ENCODE peak calls at places on chromosomes 5 and 9, in seven cellular contexts. One of them, this sample, is unnamed. For H3K4me1, the result is how much of the 10 kb centered on the place peaks cover.

GRCh38 chr5:10552183-10553143 is 11.4 kb upstream of the ANKRD33B start:
- DNase-seq in mesendoderm: no peak
- DNase-seq in trophoblast cell: no peak
- DNase-seq in IMR-90: peak
- DNase-seq in mesenchymal stem cell: peak
- DNase-seq in H1: no peak
- DNase-seq in H9: no peak
- DNase-seq in this sample: no peak

GRCh38 chr9:35691325-35691631 is 1.6 kb upstream of the TPM2 start:
- DNase-seq in H9: peak
- DNase-seq in mesendoderm: peak
- DNase-seq in H1: no peak
- DNase-seq in mesenchymal stem cell: no peak
- DNase-seq in trophoblast cell: no peak
- DNase-seq in IMR-90: no peak
- DNase-seq in this sample: no peak

GRCh38 chr5:34712565-34712964 is 56.4 kb downstream of the RAI14 start:
- DNase-seq in mesendoderm: no peak
- DNase-seq in mesenchymal stem cell: no peak
- DNase-seq in H1: no peak
- DNase-seq in H9: no peak
- DNase-seq in trophoblast cell: no peak
- DNase-seq in IMR-90: no peak
- DNase-seq in this sample: no peak

GRCh38 chr5:122195784-122196394 is 66.5 kb downstream of the ZNF474 start:
- DNase-seq in mesenchymal stem cell: peak
- DNase-seq in mesendoderm: peak
- DNase-seq in IMR-90: peak
- DNase-seq in H9: peak
- DNase-seq in trophoblast cell: peak
- DNase-seq in H1: peak
- DNase-seq in this sample: peak

GRCh38 chr5:124574521-124575436 is 171.7 kb downstream of the ZNF608 start:
- DNase-seq in mesenchymal stem cell: no peak
- DNase-seq in H1: no peak
- DNase-seq in H9: no peak
- DNase-seq in IMR-90: no peak
- DNase-seq in mesendoderm: no peak
- DNase-seq in trophoblast cell: no peak
- DNase-seq in this sample: no peak

GRCh38 chr9:98781588-98782383 is 14.6 kb downstream of the ANKS6 start:
- DNase-seq in IMR-90: no peak
- DNase-seq in H1: peak
- DNase-seq in trophoblast cell: peak
- DNase-seq in mesendoderm: no peak
- DNase-seq in H9: no peak
- DNase-seq in mesenchymal stem cell: no peak
- DNase-seq in this sample: no peak

GRCh38 chr5:65738305-65738704 is 16.3 kb downstream of the NLN start:
- DNase-seq in IMR-90: no peak
- DNase-seq in H1: no peak
- DNase-seq in mesenchymal stem cell: no peak
- DNase-seq in trophoblast cell: no peak
- DNase-seq in mesendoderm: no peak
- DNase-seq in H9: no peak
- DNase-seq in this sample: no peak

GRCh38 chr9:63816742-63817621 is 1468.0 kb downstream of the FOXD4L5 start:
- DNase-seq in mesendoderm: peak
- DNase-seq in H1: peak
- DNase-seq in trophoblast cell: peak
- DNase-seq in H9: peak
- DNase-seq in mesenchymal stem cell: peak
- DNase-seq in IMR-90: peak
- DNase-seq in this sample: peak

GRCh38 chr5:113336975-113337374 is 97.8 kb downstream of the TSSK1B start:
- DNase-seq in H1: peak
- DNase-seq in IMR-90: peak
- DNase-seq in trophoblast cell: no peak
- DNase-seq in mesendoderm: peak
- DNase-seq in mesenchymal stem cell: peak
- DNase-seq in H9: peak
- DNase-seq in this sample: no peak

GRCh38 chr5:175700991-175701390 is 43.1 kb downstream of the HRH2 start:
- DNase-seq in trophoblast cell: no peak
- DNase-seq in IMR-90: no peak
- DNase-seq in H1: no peak
- DNase-seq in mesendoderm: no peak
- DNase-seq in H9: no peak
- DNase-seq in mesenchymal stem cell: peak
- DNase-seq in this sample: no peak

GRCh38 chr5:180352116-180352975 is 790 bp downstream of the GFPT2 start:
- DNase-seq in mesendoderm: peak
- DNase-seq in trophoblast cell: no peak
- DNase-seq in IMR-90: no peak
- DNase-seq in H1: peak
- DNase-seq in H9: no peak
- DNase-seq in mesenchymal stem cell: peak
- DNase-seq in this sample: peak

GRCh38 chr5:180852510-180852909 is 8.6 kb downstream of the ZFP62 start:
- DNase-seq in H1: no peak
- DNase-seq in mesendoderm: no peak
- DNase-seq in H9: no peak
- DNase-seq in IMR-90: peak
- DNase-seq in mesenchymal stem cell: no peak
- DNase-seq in trophoblast cell: no peak
- DNase-seq in this sample: no peak

GRCh38 chr9:137281345-137282116 is 4.0 kb downstream of the TOR4A start:
- DNase-seq in mesenchymal stem cell: no peak
- DNase-seq in mesendoderm: peak
- DNase-seq in trophoblast cell: no peak
- DNase-seq in H9: peak
- DNase-seq in H1: peak
- DNase-seq in IMR-90: no peak
- DNase-seq in this sample: peak

GRCh38 chr9:133122935-133123611 is 2.0 kb upstream of the RALGDS start:
- DNase-seq in trophoblast cell: no peak
- DNase-seq in mesendoderm: peak
- DNase-seq in H1: no peak
- DNase-seq in mesenchymal stem cell: peak
- DNase-seq in IMR-90: peak
- DNase-seq in H9: no peak
- DNase-seq in this sample: no peak

GRCh38 chr9:134326754-134327526 is 685 bp downstream of the RXRA start:
- DNase-seq in H1: no peak
- DNase-seq in H9: no peak
- DNase-seq in mesendoderm: peak
- DNase-seq in mesenchymal stem cell: peak
- DNase-seq in IMR-90: peak
- DNase-seq in trophoblast cell: no peak
- DNase-seq in this sample: no peak

GRCh38 chr5:173793677-173794570 is 94.2 kb upstream of the CPEB4 start:
- DNase-seq in trophoblast cell: no peak
- DNase-seq in H9: no peak
- DNase-seq in mesendoderm: no peak
- DNase-seq in IMR-90: no peak
- DNase-seq in mesenchymal stem cell: no peak
- DNase-seq in H1: no peak
- DNase-seq in this sample: no peak

GRCh38 chr9:91972711-91973110 is 22.7 kb upstream of the ROR2 start:
- DNase-seq in H1: no peak
- DNase-seq in mesendoderm: no peak
- DNase-seq in IMR-90: no peak
- DNase-seq in mesenchymal stem cell: no peak
- DNase-seq in H9: no peak
- DNase-seq in trophoblast cell: no peak
- DNase-seq in this sample: no peak

GRCh38 chr9:99231708-99232107 is 9.6 kb downstream of the SEC61B start:
- DNase-seq in trophoblast cell: no peak
- DNase-seq in IMR-90: peak
- DNase-seq in H1: peak
- DNase-seq in H9: no peak
- DNase-seq in mesenchymal stem cell: peak
- DNase-seq in mesendoderm: peak
- DNase-seq in this sample: no peak

GRCh38 chr5:160774006-160774405 is 78.0 kb downstream of the ATP10B start:
- DNase-seq in H9: no peak
- DNase-seq in mesenchymal stem cell: no peak
- DNase-seq in IMR-90: no peak
- DNase-seq in trophoblast cell: no peak
- DNase-seq in mesendoderm: no peak
- DNase-seq in H1: no peak
- DNase-seq in this sample: no peak

GRCh38 chr5:96821260-96821916 is 13.6 kb upstream of the ERAP1 start:
- DNase-seq in H9: no peak
- DNase-seq in IMR-90: peak
- DNase-seq in H1: no peak
- DNase-seq in trophoblast cell: no peak
- DNase-seq in mesenchymal stem cell: peak
- DNase-seq in mesendoderm: peak
- DNase-seq in this sample: no peak

GRCh38 chr9:111961575-111961974 is 65.0 kb downstream of the UGCG start:
- DNase-seq in trophoblast cell: no peak
- DNase-seq in mesendoderm: no peak
- DNase-seq in IMR-90: peak
- DNase-seq in H1: no peak
- DNase-seq in mesenchymal stem cell: peak
- DNase-seq in H9: no peak
- DNase-seq in this sample: no peak

GRCh38 chr9:21607576-21607975 is 125.5 kb upstream of the IFNE start:
- DNase-seq in H1: no peak
- DNase-seq in mesendoderm: no peak
- DNase-seq in mesenchymal stem cell: no peak
- DNase-seq in H9: no peak
- DNase-seq in trophoblast cell: no peak
- DNase-seq in IMR-90: no peak
- DNase-seq in this sample: no peak

GRCh38 chr9:77211561-77211960 is 34.2 kb downstream of the VPS13A start:
- DNase-seq in mesenchymal stem cell: no peak
- DNase-seq in H9: no peak
- DNase-seq in IMR-90: no peak
- DNase-seq in trophoblast cell: no peak
- DNase-seq in H1: no peak
- DNase-seq in mesendoderm: no peak
- DNase-seq in this sample: no peak

GRCh38 chr5:135009736-135010501 is 24.1 kb downstream of the PITX1 start:
- DNase-seq in mesendoderm: no peak
- DNase-seq in trophoblast cell: no peak
- DNase-seq in H9: no peak
- DNase-seq in IMR-90: no peak
- DNase-seq in H1: no peak
- DNase-seq in mesenchymal stem cell: no peak
- DNase-seq in this sample: no peak

GRCh38 chr5:176167800-176168199 is 70.4 kb upstream of the SIMC1 start:
- DNase-seq in IMR-90: no peak
- DNase-seq in mesendoderm: no peak
- DNase-seq in trophoblast cell: no peak
- DNase-seq in H9: no peak
- DNase-seq in mesenchymal stem cell: no peak
- DNase-seq in H1: no peak
- DNase-seq in this sample: peak

GRCh38 chr9:73152953-73153352 is 1.3 kb downstream of the ANXA1 start:
- DNase-seq in mesendoderm: no peak
- DNase-seq in IMR-90: no peak
- DNase-seq in trophoblast cell: no peak
- DNase-seq in H9: no peak
- DNase-seq in mesenchymal stem cell: peak
- DNase-seq in H1: no peak
- DNase-seq in this sample: no peak

GRCh38 chr9:107816187-107817021 is 326.8 kb upstream of the KLF4 start:
- DNase-seq in mesendoderm: no peak
- DNase-seq in mesenchymal stem cell: no peak
- DNase-seq in trophoblast cell: no peak
- DNase-seq in H1: no peak
- DNase-seq in IMR-90: no peak
- DNase-seq in H9: no peak
- DNase-seq in this sample: no peak

GRCh38 chr5:110963495-110963894 is 108.0 kb upstream of the TSLP start:
- DNase-seq in IMR-90: no peak
- DNase-seq in H1: no peak
- DNase-seq in mesenchymal stem cell: peak
- DNase-seq in H9: no peak
- DNase-seq in mesendoderm: no peak
- DNase-seq in trophoblast cell: peak
- DNase-seq in this sample: no peak
- H2AK5ac ChIP-seq in IMR-90: no peak
- H2AK5ac ChIP-seq in H1: no peak
- H2AK5ac ChIP-seq in mesenchymal stem cell: no peak
- H2AK5ac ChIP-seq in H9: no peak
- H2AK5ac ChIP-seq in mesendoderm: no peak
- H2AK5ac ChIP-seq in trophoblast cell: no peak
- H2AK5ac ChIP-seq in this sample: no peak

DNA sequence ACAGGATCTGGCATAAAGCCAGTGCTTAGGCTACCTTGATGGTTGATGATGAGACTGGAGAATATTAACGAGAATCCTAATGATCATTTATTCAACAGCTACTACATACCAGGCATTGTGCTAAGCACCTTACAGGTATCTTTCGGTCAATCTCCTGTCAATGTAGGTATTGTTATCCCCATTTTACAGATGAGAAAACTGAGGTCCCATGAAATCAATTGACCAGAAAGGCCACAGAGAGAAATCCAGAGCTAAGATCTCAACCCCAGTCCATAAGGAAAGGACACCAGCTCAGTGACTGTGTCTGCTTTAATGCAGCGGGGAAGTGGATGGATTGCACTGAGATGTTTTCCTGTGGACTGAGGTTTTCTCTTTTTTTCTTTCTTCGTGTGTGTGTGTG is 63.3 kb downstream of the ARHGEF37 start:
- DNase-seq in mesendoderm: no peak
- DNase-seq in trophoblast cell: no peak
- DNase-seq in H9: no peak
- DNase-seq in IMR-90: no peak
- DNase-seq in mesenchymal stem cell: no peak
- DNase-seq in H1: no peak
- DNase-seq in this sample: no peak
- H2BK120ac ChIP-seq in mesendoderm: no peak
- H2BK120ac ChIP-seq in trophoblast cell: no peak
- H2BK120ac ChIP-seq in H9: no peak
- H2BK120ac ChIP-seq in IMR-90: no peak
- H2BK120ac ChIP-seq in mesenchymal stem cell: no peak
- H2BK120ac ChIP-seq in H1: no peak
- H2BK120ac ChIP-seq in this sample: no peak

GRCh38 chr5:150593593-150593992 is 46.9 kb upstream of the SYNPO start:
- DNase-seq in mesenchymal stem cell: no peak
- DNase-seq in trophoblast cell: no peak
- DNase-seq in mesendoderm: no peak
- DNase-seq in H9: no peak
- DNase-seq in IMR-90: no peak
- DNase-seq in H1: no peak
- DNase-seq in this sample: no peak
- H3K4me1 ChIP-seq in mesenchymal stem cell: under half
- H3K4me1 ChIP-seq in trophoblast cell: half or more
- H3K4me1 ChIP-seq in mesendoderm: under half
- H3K4me1 ChIP-seq in H9: under half
- H3K4me1 ChIP-seq in IMR-90: under half
- H3K4me1 ChIP-seq in H1: under half
- H3K4me1 ChIP-seq in this sample: under half

DNA sequence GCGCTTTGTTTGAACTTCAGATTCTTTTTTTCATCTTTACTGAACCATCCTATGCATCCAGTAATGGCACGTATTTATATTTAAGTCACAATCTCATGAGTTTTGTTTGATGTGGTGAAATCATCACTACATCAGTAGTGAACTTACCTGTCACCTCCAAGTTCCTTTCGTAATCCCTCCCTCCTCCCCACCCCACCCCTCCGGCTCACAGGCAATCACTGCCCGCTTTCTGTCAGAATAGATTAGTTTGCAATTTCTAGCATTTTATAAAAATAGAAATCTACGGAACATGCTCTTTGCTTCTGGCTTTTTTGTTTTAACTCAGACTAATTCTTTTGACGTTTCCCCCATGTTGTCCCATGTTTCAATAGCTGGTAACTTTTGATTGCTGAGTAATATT is 305.4 kb upstream of the IRX4 start:
- DNase-seq in mesenchymal stem cell: no peak
- DNase-seq in trophoblast cell: no peak
- DNase-seq in H1: no peak
- DNase-seq in IMR-90: no peak
- DNase-seq in H9: no peak
- DNase-seq in mesendoderm: no peak
- DNase-seq in this sample: no peak
- H2AK5ac ChIP-seq in mesenchymal stem cell: no peak
- H2AK5ac ChIP-seq in trophoblast cell: no peak
- H2AK5ac ChIP-seq in H1: no peak
- H2AK5ac ChIP-seq in IMR-90: no peak
- H2AK5ac ChIP-seq in H9: no peak
- H2AK5ac ChIP-seq in mesendoderm: no peak
- H2AK5ac ChIP-seq in this sample: no peak